ENCODE peak calls at places on chromosome 7, in five cellular contexts. One of them, this sample, is unnamed.

GRCh38 chr7:12687213-12688171 is at the start of gene ARL4A:
- DNase-seq in heart left ventricle: peak
- DNase-seq in CD8-positive, alpha-beta memory T cell: peak
- DNase-seq in adrenal gland: peak
- DNase-seq in astrocyte of the spinal cord: peak
- DNase-seq in this sample: peak

GRCh38 chr7:28389504-28390385 is 22.6 kb upstream of the CREB5 start:
- DNase-seq in heart left ventricle: no peak
- DNase-seq in CD8-positive, alpha-beta memory T cell: no peak
- DNase-seq in adrenal gland: no peak
- DNase-seq in astrocyte of the spinal cord: peak
- DNase-seq in this sample: peak

GRCh38 chr7:19470031-19470430 is 238.8 kb downstream of the POLR1F start:
- DNase-seq in heart left ventricle: no peak
- DNase-seq in CD8-positive, alpha-beta memory T cell: no peak
- DNase-seq in adrenal gland: no peak
- DNase-seq in astrocyte of the spinal cord: no peak
- DNase-seq in this sample: no peak

GRCh38 chr7:56079450-56080185 is 13.1 kb downstream of the PHKG1 start:
- DNase-seq in heart left ventricle: peak
- DNase-seq in CD8-positive, alpha-beta memory T cell: no peak
- DNase-seq in adrenal gland: peak
- DNase-seq in astrocyte of the spinal cord: peak
- DNase-seq in this sample: no peak

GRCh38 chr7:79504607-79505389 is 51.3 kb upstream of the MAGI2 start:
- DNase-seq in heart left ventricle: no peak
- DNase-seq in CD8-positive, alpha-beta memory T cell: no peak
- DNase-seq in adrenal gland: no peak
- DNase-seq in astrocyte of the spinal cord: no peak
- DNase-seq in this sample: no peak

GRCh38 chr7:31102973-31103850 is 51.1 kb downstream of the ADCYAP1R1 start:
- DNase-seq in heart left ventricle: no peak
- DNase-seq in CD8-positive, alpha-beta memory T cell: no peak
- DNase-seq in adrenal gland: no peak
- DNase-seq in astrocyte of the spinal cord: no peak
- DNase-seq in this sample: no peak

GRCh38 chr7:122626785-122627184 is 72.1 kb downstream of the RNF133 start:
- DNase-seq in heart left ventricle: no peak
- DNase-seq in CD8-positive, alpha-beta memory T cell: no peak
- DNase-seq in adrenal gland: no peak
- DNase-seq in astrocyte of the spinal cord: no peak
- DNase-seq in this sample: no peak

GRCh38 chr7:116180302-116180701 is 30.0 kb upstream of the TES start:
- DNase-seq in heart left ventricle: no peak
- DNase-seq in CD8-positive, alpha-beta memory T cell: peak
- DNase-seq in adrenal gland: no peak
- DNase-seq in astrocyte of the spinal cord: peak
- DNase-seq in this sample: peak

GRCh38 chr7:101590663-101591435 is 38.2 kb downstream of the MYL10 start:
- DNase-seq in heart left ventricle: no peak
- DNase-seq in CD8-positive, alpha-beta memory T cell: no peak
- DNase-seq in adrenal gland: no peak
- DNase-seq in astrocyte of the spinal cord: no peak
- DNase-seq in this sample: no peak

GRCh38 chr7:50397971-50398324 is 52.2 kb downstream of the FIGNL1 start:
- DNase-seq in heart left ventricle: no peak
- DNase-seq in CD8-positive, alpha-beta memory T cell: no peak
- DNase-seq in adrenal gland: no peak
- DNase-seq in astrocyte of the spinal cord: no peak
- DNase-seq in this sample: no peak

GRCh38 chr7:148901178-148901577 is 17.1 kb upstream of the EZH2 start:
- DNase-seq in heart left ventricle: no peak
- DNase-seq in CD8-positive, alpha-beta memory T cell: no peak
- DNase-seq in adrenal gland: no peak
- DNase-seq in astrocyte of the spinal cord: no peak
- DNase-seq in this sample: no peak

GRCh38 chr7:131931368-131931767 is 374.9 kb upstream of the PODXL start:
- DNase-seq in heart left ventricle: no peak
- DNase-seq in CD8-positive, alpha-beta memory T cell: no peak
- DNase-seq in adrenal gland: no peak
- DNase-seq in astrocyte of the spinal cord: peak
- DNase-seq in this sample: no peak

GRCh38 chr7:142303650-142304049 is 45.8 kb upstream of the PRSS58 start:
- DNase-seq in heart left ventricle: no peak
- DNase-seq in CD8-positive, alpha-beta memory T cell: no peak
- DNase-seq in adrenal gland: no peak
- DNase-seq in astrocyte of the spinal cord: no peak
- DNase-seq in this sample: no peak

GRCh38 chr7:157737151-157738063 is 400.6 kb downstream of the DNAJB6 start:
- DNase-seq in heart left ventricle: no peak
- DNase-seq in CD8-positive, alpha-beta memory T cell: no peak
- DNase-seq in adrenal gland: no peak
- DNase-seq in astrocyte of the spinal cord: no peak
- DNase-seq in this sample: no peak

GRCh38 chr7:46390042-46390441 is 469.0 kb upstream of the IGFBP3 start:
- DNase-seq in heart left ventricle: no peak
- DNase-seq in CD8-positive, alpha-beta memory T cell: no peak
- DNase-seq in adrenal gland: no peak
- DNase-seq in astrocyte of the spinal cord: no peak
- DNase-seq in this sample: no peak

GRCh38 chr7:93298671-93299070 is 66.5 kb downstream of the VPS50 start:
- DNase-seq in heart left ventricle: no peak
- DNase-seq in CD8-positive, alpha-beta memory T cell: no peak
- DNase-seq in adrenal gland: no peak
- DNase-seq in astrocyte of the spinal cord: peak
- DNase-seq in this sample: no peak

GRCh38 chr7:128920913-128921582 is 10.5 kb upstream of the KCP start:
- DNase-seq in heart left ventricle: peak
- DNase-seq in CD8-positive, alpha-beta memory T cell: no peak
- DNase-seq in adrenal gland: no peak
- DNase-seq in astrocyte of the spinal cord: no peak
- DNase-seq in this sample: no peak

GRCh38 chr7:34064511-34065158 is 159.3 kb downstream of the BMPER start:
- DNase-seq in heart left ventricle: no peak
- DNase-seq in CD8-positive, alpha-beta memory T cell: no peak
- DNase-seq in adrenal gland: no peak
- DNase-seq in astrocyte of the spinal cord: peak
- DNase-seq in this sample: no peak

GRCh38 chr7:111364413-111364812 is 197.9 kb downstream of the IMMP2L start:
- DNase-seq in heart left ventricle: no peak
- DNase-seq in CD8-positive, alpha-beta memory T cell: no peak
- DNase-seq in adrenal gland: no peak
- DNase-seq in astrocyte of the spinal cord: peak
- DNase-seq in this sample: peak

GRCh38 chr7:151518105-151518780 is 1.5 kb downstream of the RHEB start:
- DNase-seq in heart left ventricle: peak
- DNase-seq in CD8-positive, alpha-beta memory T cell: peak
- DNase-seq in adrenal gland: peak
- DNase-seq in astrocyte of the spinal cord: peak
- DNase-seq in this sample: no peak

GRCh38 chr7:38211940-38212339 is 33.9 kb downstream of the STARD3NL start:
- DNase-seq in heart left ventricle: no peak
- DNase-seq in CD8-positive, alpha-beta memory T cell: no peak
- DNase-seq in adrenal gland: no peak
- DNase-seq in astrocyte of the spinal cord: no peak
- DNase-seq in this sample: no peak

DNA sequence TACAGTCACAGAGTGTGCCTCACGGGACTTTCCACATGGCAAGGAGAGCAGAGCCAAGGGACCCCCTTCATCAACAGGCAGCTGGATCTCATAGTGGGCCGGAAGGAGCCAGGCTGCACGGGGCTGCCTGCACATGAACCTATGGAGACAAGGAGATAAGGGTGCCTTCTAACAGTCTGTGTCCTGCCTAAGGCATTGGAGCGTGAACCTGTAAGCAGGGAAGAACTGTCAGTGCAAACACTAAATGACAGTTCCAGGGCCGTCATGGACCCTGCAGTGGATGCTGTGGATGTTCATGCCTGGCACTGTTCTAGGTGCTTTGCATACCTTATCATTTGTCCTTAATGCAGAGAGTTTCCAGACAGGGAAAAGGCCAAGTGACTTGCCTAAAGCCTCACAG is 85.9 kb downstream of the WIPF3 start:
- DNase-seq in heart left ventricle: no peak
- DNase-seq in CD8-positive, alpha-beta memory T cell: no peak
- DNase-seq in adrenal gland: no peak
- DNase-seq in astrocyte of the spinal cord: no peak
- DNase-seq in this sample: no peak
- H3K4me3 ChIP-seq in heart left ventricle: no peak
- H3K4me3 ChIP-seq in CD8-positive, alpha-beta memory T cell: no peak
- H3K4me3 ChIP-seq in adrenal gland: no peak
- H3K4me3 ChIP-seq in astrocyte of the spinal cord: no peak
- H3K4me3 ChIP-seq in this sample: no peak

DNA sequence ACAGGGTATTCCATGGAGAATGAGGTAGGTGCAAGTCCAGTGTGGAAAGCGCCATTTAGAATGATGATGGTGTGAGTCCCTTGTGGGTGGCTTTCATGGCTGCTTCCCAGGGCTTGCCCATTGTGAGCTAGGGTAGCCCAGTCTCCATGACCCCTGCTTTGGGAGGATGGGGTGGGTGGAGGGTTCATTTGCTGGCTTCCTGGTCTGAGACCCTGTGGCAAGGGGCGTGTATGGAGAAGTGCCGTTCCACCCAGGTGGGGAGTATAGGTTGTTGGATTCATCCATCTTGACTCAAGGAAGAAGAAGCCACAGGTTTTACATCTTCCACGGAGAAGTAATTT is 27.7 kb downstream of the CCM2 start:
- DNase-seq in heart left ventricle: no peak
- DNase-seq in CD8-positive, alpha-beta memory T cell: no peak
- DNase-seq in adrenal gland: no peak
- DNase-seq in astrocyte of the spinal cord: no peak
- DNase-seq in this sample: no peak
- H3K4me3 ChIP-seq in heart left ventricle: no peak
- H3K4me3 ChIP-seq in CD8-positive, alpha-beta memory T cell: peak
- H3K4me3 ChIP-seq in adrenal gland: peak
- H3K4me3 ChIP-seq in astrocyte of the spinal cord: no peak
- H3K4me3 ChIP-seq in this sample: no peak

DNA sequence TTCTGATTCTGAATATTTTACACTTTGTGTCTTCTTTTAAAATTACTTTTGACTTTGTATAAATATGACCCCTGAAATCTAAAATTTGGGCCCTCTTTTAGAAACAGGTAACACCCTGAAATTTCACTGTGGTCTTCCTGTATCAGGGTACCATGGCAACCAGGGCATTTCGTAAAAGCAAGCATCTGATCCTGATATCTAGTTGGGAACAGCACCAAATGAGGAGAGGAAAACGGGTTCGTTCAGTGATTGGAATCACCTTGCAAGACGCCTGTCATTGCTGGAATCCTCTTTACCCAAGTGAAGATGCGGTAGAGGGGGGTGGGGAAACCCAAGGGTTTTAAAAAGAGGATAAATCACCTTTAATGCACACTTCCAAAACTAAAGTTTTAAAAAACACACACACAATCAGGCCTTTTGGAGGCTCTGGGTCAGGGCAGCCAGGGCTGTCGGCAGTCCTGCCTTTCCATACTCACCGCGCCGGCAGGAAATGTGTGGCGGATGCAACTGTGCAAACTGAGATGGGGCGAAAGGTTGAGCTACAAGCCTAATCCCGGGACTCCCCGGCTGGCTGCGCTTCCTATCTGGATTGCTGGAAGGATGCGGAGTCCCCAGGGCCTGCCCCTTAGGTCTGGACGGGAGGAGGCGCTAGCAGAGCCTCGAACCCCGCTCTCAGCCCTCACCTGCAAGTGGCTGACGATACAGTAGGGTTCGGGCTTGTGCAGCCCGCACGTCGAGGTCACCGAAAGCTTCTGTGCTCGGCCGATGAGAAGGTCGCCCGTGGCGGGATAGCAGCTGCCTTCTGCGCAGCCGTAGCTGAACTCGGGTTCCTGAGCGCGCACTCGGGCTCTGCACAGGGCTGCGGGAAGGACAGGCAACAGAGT is 1.8 kb downstream of the LAMB1 start:
- DNase-seq in heart left ventricle: peak
- DNase-seq in CD8-positive, alpha-beta memory T cell: no peak
- DNase-seq in adrenal gland: peak
- DNase-seq in astrocyte of the spinal cord: peak
- DNase-seq in this sample: no peak
- H3K4me3 ChIP-seq in heart left ventricle: peak
- H3K4me3 ChIP-seq in CD8-positive, alpha-beta memory T cell: peak
- H3K4me3 ChIP-seq in adrenal gland: peak
- H3K4me3 ChIP-seq in astrocyte of the spinal cord: peak
- H3K4me3 ChIP-seq in this sample: peak

GRCh38 chr7:815284-816216 is 16.7 kb upstream of the SUN1 start:
- DNase-seq in heart left ventricle: no peak
- DNase-seq in CD8-positive, alpha-beta memory T cell: peak
- DNase-seq in adrenal gland: no peak
- DNase-seq in astrocyte of the spinal cord: no peak
- DNase-seq in this sample: peak
- H3K4me3 ChIP-seq in heart left ventricle: peak
- H3K4me3 ChIP-seq in CD8-positive, alpha-beta memory T cell: peak
- H3K4me3 ChIP-seq in adrenal gland: peak
- H3K4me3 ChIP-seq in astrocyte of the spinal cord: peak
- H3K4me3 ChIP-seq in this sample: peak

GRCh38 chr7:155648752-155649339 is 4.4 kb downstream of the RBM33 start:
- DNase-seq in heart left ventricle: no peak
- DNase-seq in CD8-positive, alpha-beta memory T cell: no peak
- DNase-seq in adrenal gland: no peak
- DNase-seq in astrocyte of the spinal cord: no peak
- DNase-seq in this sample: no peak

GRCh38 chr7:155649588-155649987 is 5.1 kb downstream of the RBM33 start:
- DNase-seq in heart left ventricle: no peak
- DNase-seq in CD8-positive, alpha-beta memory T cell: no peak
- DNase-seq in adrenal gland: no peak
- DNase-seq in astrocyte of the spinal cord: no peak
- DNase-seq in this sample: no peak

GRCh38 chr7:155652156-155653124 is 8.0 kb downstream of the RBM33 start:
- DNase-seq in heart left ventricle: no peak
- DNase-seq in CD8-positive, alpha-beta memory T cell: no peak
- DNase-seq in adrenal gland: no peak
- DNase-seq in astrocyte of the spinal cord: no peak
- DNase-seq in this sample: no peak

GRCh38 chr7:155656891-155657290 is 12.4 kb downstream of the RBM33 start:
- DNase-seq in heart left ventricle: no peak
- DNase-seq in CD8-positive, alpha-beta memory T cell: no peak
- DNase-seq in adrenal gland: no peak
- DNase-seq in astrocyte of the spinal cord: no peak
- DNase-seq in this sample: no peak

DNA sequence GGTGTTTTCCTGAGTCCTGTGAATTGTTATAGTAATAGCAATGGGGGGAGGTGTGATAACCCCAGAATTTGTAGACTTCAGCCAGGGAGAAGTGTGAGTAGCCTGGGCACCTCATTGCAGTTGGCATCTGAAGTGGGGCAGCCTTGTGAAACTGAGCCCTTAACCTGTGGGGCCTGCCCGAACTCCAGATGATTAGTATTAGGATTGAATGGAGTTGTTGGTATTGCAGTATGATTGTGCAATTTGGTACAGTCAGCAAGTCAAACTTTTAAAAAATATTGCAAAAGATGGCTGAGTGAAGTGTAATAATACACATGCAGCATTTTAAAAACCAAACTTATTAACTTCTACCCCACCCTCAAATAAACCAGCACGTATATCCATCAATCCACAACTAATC is 9.3 kb downstream of the RBM33 start:
- DNase-seq in heart left ventricle: no peak
- DNase-seq in CD8-positive, alpha-beta memory T cell: no peak
- DNase-seq in adrenal gland: no peak
- DNase-seq in astrocyte of the spinal cord: no peak
- DNase-seq in this sample: no peak
- H3K4me3 ChIP-seq in heart left ventricle: no peak
- H3K4me3 ChIP-seq in CD8-positive, alpha-beta memory T cell: no peak
- H3K4me3 ChIP-seq in adrenal gland: no peak
- H3K4me3 ChIP-seq in astrocyte of the spinal cord: no peak
- H3K4me3 ChIP-seq in this sample: no peak

This sample was measured in HAP-1.